ENCODE peak calls at places on chromosomes 11 and 22, in four cellular contexts. P, E, M and Z are unnamed samples.

GRCh38 chr11:36404831-36405230 is 105.2 kb downstream of the TRAF6 start:
- DNase-seq in P (no peak), E (no peak), M (no peak), Z (no peak)

GRCh38 chr11:1876361-1877063 is 15.2 kb downstream of the PRR33 start:
- DNase-seq in P (peak), E (no peak), M (peak), Z (peak)

GRCh38 chr11:61162092-61162935 is 1.1 kb upstream of the VPS37C start:
- DNase-seq in P (no peak), E (peak), M (no peak), Z (peak)

GRCh38 chr22:23781065-23781464 is 5.7 kb upstream of the SMARCB1 start:
- DNase-seq in P (no peak), E (no peak), M (no peak), Z (no peak)

GRCh38 chr11:109249597-109249996 is 172.4 kb upstream of the C11orf87 start:
- DNase-seq in P (no peak), E (no peak), M (no peak), Z (no peak)

GRCh38 chr11:86798988-86799387 is 1.4 kb upstream of the PRSS23 start:
- DNase-seq in P (no peak), E (no peak), M (no peak), Z (peak)

GRCh38 chr11:36019722-36020121 is 75.9 kb downstream of the LDLRAD3 start:
- DNase-seq in P (no peak), E (no peak), M (no peak), Z (peak)

GRCh38 chr11:64526356-64526755 is 64.7 kb upstream of the SLC22A12 start:
- DNase-seq in P (no peak), E (no peak), M (no peak), Z (no peak)

GRCh38 chr11:109853156-109853776 is 239.9 kb upstream of the ZC3H12C start:
- DNase-seq in P (no peak), E (no peak), M (no peak), Z (peak)

GRCh38 chr11:107157809-107158187 is 139.5 kb upstream of the GUCY1A2 start:
- DNase-seq in P (no peak), E (no peak), M (no peak), Z (no peak)

GRCh38 chr22:24008022-24008283 is 2.7 kb upstream of the GSTT4 start:
- DNase-seq in P (no peak), E (no peak), M (no peak), Z (no peak)

GRCh38 chr11:86069408-86070086 is 663 bp upstream of the PICALM start:
- DNase-seq in P (no peak), E (peak), M (peak), Z (peak)

GRCh38 chr11:128948583-128948982 is 5.9 kb upstream of the TP53AIP1 start:
- DNase-seq in P (no peak), E (no peak), M (no peak), Z (no peak)

DNA sequence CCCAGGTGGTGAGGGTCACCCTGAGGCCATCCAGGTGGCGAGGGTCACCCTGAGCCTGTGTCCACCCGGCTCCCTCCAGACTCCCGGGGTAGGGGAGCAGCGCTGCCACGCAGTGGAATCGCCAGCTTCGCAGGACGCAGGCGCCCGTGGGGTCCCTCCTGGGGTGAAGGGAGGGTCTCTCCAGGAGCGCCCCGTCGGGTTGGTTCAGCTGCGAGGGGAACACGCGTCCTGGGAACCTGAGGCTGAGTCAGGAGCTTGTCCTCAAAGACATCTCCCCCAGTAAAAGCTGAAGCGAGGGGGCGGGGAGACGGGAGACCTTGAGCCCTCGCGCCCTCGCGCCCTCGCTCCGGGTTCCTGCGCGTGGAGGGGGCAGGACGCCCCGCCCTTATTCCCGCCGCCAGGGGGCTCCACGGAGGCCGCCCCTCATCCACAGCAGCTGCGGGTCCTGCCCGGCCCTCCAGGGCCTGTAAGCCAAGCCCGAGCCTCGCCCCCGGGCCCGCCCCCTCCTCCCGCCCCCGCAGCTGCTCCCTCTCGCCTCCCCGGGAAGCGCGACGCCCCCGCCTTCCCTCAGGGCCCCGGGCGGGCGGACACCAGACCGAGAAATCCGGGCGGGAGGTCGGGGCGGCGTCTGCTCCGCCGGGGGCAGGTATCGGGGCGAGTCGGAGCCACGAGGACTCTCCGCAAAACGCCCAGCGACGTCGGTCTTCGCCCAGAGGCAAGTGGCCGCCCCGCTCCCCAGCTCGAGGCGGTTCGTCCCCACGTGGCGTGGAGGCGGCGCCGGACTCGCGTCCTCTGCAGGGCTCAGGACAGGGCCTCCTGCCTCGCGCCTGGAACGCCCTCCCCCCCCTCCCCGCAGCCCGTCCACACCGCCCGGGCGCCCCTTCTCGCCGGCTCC is 22.8 kb downstream of the PIM3 start:
- DNase-seq in P (no peak), E (no peak), M (no peak), Z (no peak)
- TF ChIP-seq CTCF in P (peak), E (no peak), M (peak), Z (peak)

GRCh38 chr22:25987948-25988347 is 181.3 kb upstream of the SEZ6L start:
- DNase-seq in P (no peak), E (no peak), M (no peak), Z (no peak)
- H3K4me3 ChIP-seq in P (no peak), E (no peak), M (no peak), Z (no peak)

GRCh38 chr11:8870461-8871282 is 40.3 kb upstream of the AKIP1 start:
- DNase-seq in P (peak), E (peak), M (peak), Z (peak)
- TF ChIP-seq CTCF in P (no peak), E (no peak), M (no peak), Z (no peak)

DNA sequence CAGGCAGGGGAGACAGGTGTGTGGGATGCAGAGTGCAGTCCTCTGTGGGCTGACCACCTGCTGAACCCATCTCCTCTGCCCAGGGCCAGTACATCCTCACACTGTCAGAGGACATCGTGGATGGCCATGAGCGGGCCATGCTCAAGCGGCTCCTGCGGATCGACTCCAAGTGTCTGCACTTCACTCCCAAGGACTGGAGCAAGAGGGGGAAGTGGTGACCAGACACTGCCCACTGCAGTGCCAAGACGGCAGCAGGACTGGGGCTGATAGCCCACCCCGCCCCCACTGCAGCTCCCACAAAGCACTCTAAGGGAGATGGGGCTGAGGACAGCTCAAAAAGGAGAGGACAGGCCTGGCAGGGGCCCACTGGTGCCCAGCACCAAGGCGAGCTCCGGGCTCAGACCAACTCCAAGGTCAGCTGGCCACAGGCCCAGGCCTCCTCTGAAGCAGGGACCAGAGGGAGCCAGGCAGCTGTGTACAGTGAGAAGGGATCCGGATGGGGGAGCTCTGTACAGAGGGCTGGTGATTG is 1.6 kb downstream of the RNASEH2C start:
- DNase-seq in P (peak), E (peak), M (no peak), Z (peak)
- H3K4me3 ChIP-seq in P (peak), E (peak), M (peak), Z (peak)

GRCh38 chr22:36979016-36979415 is 40.2 kb downstream of the TST start:
- DNase-seq in P (no peak), E (no peak), M (no peak), Z (no peak)

GRCh38 chr22:36979511-36979910 is 39.7 kb downstream of the TST start:
- DNase-seq in P (no peak), E (no peak), M (no peak), Z (no peak)

GRCh38 chr22:36977947-36978660 is 41.1 kb downstream of the TST start:
- DNase-seq in P (peak), E (peak), M (peak), Z (peak)

GRCh38 chr22:36981247-36981775 is 37.9 kb downstream of the TST start:
- DNase-seq in P (no peak), E (no peak), M (no peak), Z (no peak)

GRCh38 chr22:36977401-36977861 is 41.8 kb downstream of the TST start:
- DNase-seq in P (peak), E (no peak), M (peak), Z (peak)
- TF ChIP-seq CTCF in P (peak), E (no peak), M (peak), Z (peak)

GRCh38 chr22:41696714-41697113 is 2.6 kb upstream of the MEI1 start:
- DNase-seq in P (no peak), E (no peak), M (no peak), Z (no peak)

GRCh38 chr22:41695211-41695610 is 4.1 kb upstream of the MEI1 start:
- DNase-seq in P (no peak), E (no peak), M (no peak), Z (no peak)

GRCh38 chr22:41699264-41700104 is at the start of gene MEI1:
- DNase-seq in P (peak), E (no peak), M (peak), Z (peak)

GRCh38 chr22:41700105-41700358 is 729 bp downstream of the MEI1 start:
- DNase-seq in P (no peak), E (no peak), M (no peak), Z (no peak)

GRCh38 chr22:41697126-41697775 is 2.1 kb upstream of the MEI1 start:
- DNase-seq in P (peak), E (peak), M (peak), Z (peak)
- H3K4me3 ChIP-seq in P (peak), E (no peak), M (peak), Z (no peak)